ENCODE peak calls at places on chromosomes 12 and 14, in nine cellular contexts. K is tibial artery, P is ascending aorta, D is right atrium auricular region, G is Panc1, B is A549, R is foreskin fibroblast, Z is HCT116, T is GM20000. F is an unnamed sample.
A peak's percentile ranks its signal among the peaks of the same experiment; 100 is the strongest.

GRCh38 chr14:96861568-96862310 is 64.6 kb downstream of the VRK1 start:
- DNase-seq in K (no peak), P (no peak), D (no peak), G (no peak), B (no peak), R (no peak), Z (no peak), T (no peak), F (no peak)

GRCh38 chr12:101172316-101172715 is 37.7 kb downstream of the SLC5A8 start:
- DNase-seq in K (no peak), P (no peak), D (no peak), G (no peak), B (peak; percentile 44), R (peak; percentile 18), Z (no peak), T (peak; percentile 7), F (no peak)

GRCh38 chr12:98698603-98699463 is 53.7 kb downstream of the APAF1 start:
- DNase-seq in K (no peak), P (no peak), D (peak; percentile 71), G (peak; percentile 38), B (peak; percentile 84), R (peak; percentile 80), Z (peak; percentile 31), T (peak; percentile 54), F (peak; percentile 48)

GRCh38 chr14:25237845-25238244 is 187.9 kb upstream of the STXBP6 start:
- DNase-seq in K (no peak), P (no peak), D (no peak), G (no peak), B (peak; percentile 22), R (peak; percentile 13), Z (no peak), T (no peak), F (no peak)

GRCh38 chr12:114913871-114914801 is 230.2 kb upstream of the TBX3 start:
- DNase-seq in K (no peak), P (no peak), D (no peak), G (peak; percentile 41), B (peak; percentile 82), R (peak; percentile 75), Z (peak; percentile 38), T (no peak), F (peak; percentile 75)

GRCh38 chr12:93242154-93242958 is 135.4 kb upstream of the NUDT4 start:
- DNase-seq in K (no peak), P (no peak), D (no peak), G (no peak), B (no peak), R (peak; percentile 71), Z (no peak), T (no peak), F (no peak)

GRCh38 chr14:101459392-101459900 is 101.8 kb upstream of the DIO3 start:
- DNase-seq in K (no peak), P (no peak), D (no peak), G (no peak), B (no peak), R (no peak), Z (no peak), T (no peak), F (no peak)

GRCh38 chr12:104426926-104427546 is 29.7 kb upstream of the CHST11 start:
- DNase-seq in K (no peak), P (no peak), D (no peak), G (no peak), B (no peak), R (peak; percentile 61), Z (no peak), T (no peak), F (peak; percentile 88)

GRCh38 chr12:132327351-132328171 is 1.8 kb downstream of the GALNT9 start:
- DNase-seq in K (no peak), P (no peak), D (peak; percentile 62), G (no peak), B (peak; percentile 48), R (peak; percentile 86), Z (no peak), T (no peak), F (peak; percentile 90)

GRCh38 chr14:32913725-32914124 is 25.0 kb upstream of the NPAS3 start:
- DNase-seq in K (no peak), P (no peak), D (no peak), G (no peak), B (no peak), R (peak; percentile 16), Z (no peak), T (no peak), F (no peak)

GRCh38 chr14:69036757-69037506 is 57.8 kb upstream of the ACTN1 start:
- DNase-seq in K (no peak), P (no peak), D (no peak), G (no peak), B (no peak), R (no peak), Z (no peak), T (no peak), F (no peak)

GRCh38 chr14:92481386-92481785 is 32.2 kb upstream of the RIN3 start:
- DNase-seq in K (no peak), P (no peak), D (peak; percentile 48), G (no peak), B (peak; percentile 20), R (peak; percentile 57), Z (no peak), T (no peak), F (no peak)

GRCh38 chr12:114401346-114402320 is 4.3 kb downstream of the TBX5 start:
- DNase-seq in K (no peak), P (no peak), D (no peak), G (no peak), B (no peak), R (peak; percentile 74), Z (no peak), T (no peak), F (no peak)

GRCh38 chr12:104699489-104700194 is 242.9 kb downstream of the CHST11 start:
- DNase-seq in K (peak; percentile 34), P (no peak), D (no peak), G (no peak), B (no peak), R (peak; percentile 38), Z (no peak), T (peak; percentile 53), F (no peak)

GRCh38 chr12:14903386-14904098 is 17.9 kb upstream of the MGP start:
- DNase-seq in K (no peak), P (no peak), D (no peak), G (no peak), B (no peak), R (no peak), Z (no peak), T (no peak), F (no peak)

GRCh38 chr12:14900521-14901227 is 15.0 kb upstream of the MGP start:
- DNase-seq in K (no peak), P (no peak), D (no peak), G (no peak), B (no peak), R (no peak), Z (no peak), T (no peak), F (no peak)

GRCh38 chr12:14902465-14902864 is 16.8 kb upstream of the MGP start:
- DNase-seq in K (no peak), P (no peak), D (no peak), G (no peak), B (no peak), R (peak; percentile 21), Z (no peak), T (no peak), F (no peak)

GRCh38 chr12:14904854-14905253 is 19.2 kb upstream of the MGP start:
- DNase-seq in K (no peak), P (no peak), D (no peak), G (no peak), B (no peak), R (no peak), Z (no peak), T (no peak), F (no peak)

GRCh38 chr12:14901228-14901562 is 15.5 kb upstream of the MGP start:
- DNase-seq in K (no peak), P (no peak), D (no peak), G (no peak), B (peak; percentile 17), R (no peak), Z (no peak), T (no peak), F (no peak)
- TF ChIP-seq CTCF in K (no peak), P (no peak), D (no peak), G (no peak), B (no peak), R (no peak), Z (no peak), T (no peak), F (no peak)

GRCh38 chr14:75242546-75243273 is 35.9 kb upstream of the FOS start:
- DNase-seq in K (no peak), P (no peak), D (no peak), G (no peak), B (no peak), R (peak; percentile 76), Z (no peak), T (no peak), F (peak; percentile 80)
- TF ChIP-seq CTCF in K (no peak), P (no peak), D (no peak), G (no peak), B (no peak), R (no peak), Z (no peak), T (no peak), F (no peak)

GRCh38 chr14:99887407-99887806 is 94.2 kb downstream of the EML1 start:
- DNase-seq in K (no peak), P (no peak), D (no peak), G (no peak), B (no peak), R (no peak), Z (no peak), T (no peak), F (no peak)

GRCh38 chr14:99889268-99889667 is 96.1 kb downstream of the EML1 start:
- DNase-seq in K (no peak), P (no peak), D (no peak), G (no peak), B (no peak), R (no peak), Z (no peak), T (no peak), F (no peak)

GRCh38 chr14:99884834-99885648 is 91.8 kb downstream of the EML1 start:
- DNase-seq in K (no peak), P (no peak), D (no peak), G (peak; percentile 30), B (peak; percentile 69), R (peak; percentile 81), Z (peak; percentile 40), T (peak; percentile 53), F (peak; percentile 58)

GRCh38 chr14:99883866-99884650 is 90.8 kb downstream of the EML1 start:
- DNase-seq in K (no peak), P (no peak), D (no peak), G (no peak), B (no peak), R (no peak), Z (no peak), T (no peak), F (no peak)

DNA sequence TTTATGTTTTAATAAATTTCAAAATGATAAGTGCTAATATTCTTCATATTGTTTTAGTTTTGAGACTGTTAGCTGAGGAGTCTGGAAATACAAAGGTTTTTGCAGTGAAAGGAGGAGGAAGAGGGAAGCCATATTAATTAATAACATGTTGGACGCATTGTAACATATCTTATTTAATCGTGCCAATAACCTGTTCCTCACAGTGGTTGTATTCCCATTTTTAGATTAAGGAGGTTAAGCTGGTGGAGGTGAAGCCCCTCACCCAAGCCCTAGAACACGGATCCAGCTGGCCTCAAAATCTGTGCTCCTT is 92.4 kb downstream of the EML1 start:
- DNase-seq in K (no peak), P (no peak), D (no peak), G (no peak), B (no peak), R (no peak), Z (no peak), T (no peak), F (no peak)
- TF ChIP-seq CTCF in K (no peak), P (no peak), D (peak; percentile 15), G (peak; percentile 50), B (no peak), R (no peak), Z (no peak), T (no peak), F (no peak)

GRCh38 chr14:74207943-74208342 is 31.3 kb upstream of the VSX2 start:
- DNase-seq in K (no peak), P (no peak), D (no peak), G (no peak), B (peak; percentile 7), R (no peak), Z (peak; percentile 16), T (no peak), F (no peak)
- TF ChIP-seq CTCF in K (no peak), P (no peak), D (no peak), G (peak; percentile 36), B (no peak), R (no peak), Z (peak; percentile 43), T (no peak), F (peak; percentile 61)

F was measured in HFFc6.